ENCODE peak calls at places on chromosome 18, in six cellular contexts. One of them, this sample, is unnamed.

GRCh38 chr18:62751341-62751821 is 36.0 kb downstream of the PHLPP1 start:
- DNase-seq in aorta: no peak
- DNase-seq in vagina: no peak
- DNase-seq in HEK293T: no peak
- DNase-seq in NCI-H446 treated with DMSO at 0.1 percent for 48 hours: no peak
- DNase-seq in SJSA1: peak
- DNase-seq in this sample: no peak

GRCh38 chr18:23572012-23572411 is 14.3 kb downstream of the NPC1 start:
- DNase-seq in aorta: no peak
- DNase-seq in vagina: no peak
- DNase-seq in NCI-H446 treated with DMSO at 0.1 percent for 48 hours: no peak
- DNase-seq in SJSA1: no peak
- DNase-seq in HEK293T: no peak
- DNase-seq in this sample: no peak

GRCh38 chr18:75183524-75183923 is 25.4 kb downstream of the PTGR3 start:
- DNase-seq in NCI-H446 treated with DMSO at 0.1 percent for 48 hours: no peak
- DNase-seq in aorta: no peak
- DNase-seq in HEK293T: no peak
- DNase-seq in vagina: no peak
- DNase-seq in SJSA1: peak
- DNase-seq in this sample: peak

GRCh38 chr18:68147728-68148127 is 567.2 kb downstream of the TMX3 start:
- DNase-seq in NCI-H446 treated with DMSO at 0.1 percent for 48 hours: no peak
- DNase-seq in aorta: no peak
- DNase-seq in SJSA1: no peak
- DNase-seq in HEK293T: no peak
- DNase-seq in vagina: no peak
- DNase-seq in this sample: peak

GRCh38 chr18:29512203-29512602 is 1335.3 kb upstream of the CDH2 start:
- DNase-seq in HEK293T: no peak
- DNase-seq in vagina: no peak
- DNase-seq in aorta: no peak
- DNase-seq in SJSA1: no peak
- DNase-seq in NCI-H446 treated with DMSO at 0.1 percent for 48 hours: no peak
- DNase-seq in this sample: no peak

GRCh38 chr18:74532511-74533025 is 1.7 kb upstream of the CNDP1 start:
- DNase-seq in aorta: no peak
- DNase-seq in vagina: no peak
- DNase-seq in HEK293T: no peak
- DNase-seq in NCI-H446 treated with DMSO at 0.1 percent for 48 hours: no peak
- DNase-seq in SJSA1: no peak
- DNase-seq in this sample: no peak

GRCh38 chr18:76578571-76579300 is 83.7 kb upstream of the ZNF516 start:
- DNase-seq in vagina: peak
- DNase-seq in NCI-H446 treated with DMSO at 0.1 percent for 48 hours: no peak
- DNase-seq in SJSA1: no peak
- DNase-seq in HEK293T: no peak
- DNase-seq in aorta: no peak
- DNase-seq in this sample: no peak

GRCh38 chr18:38237796-38238195 is 672.2 kb upstream of the CELF4 start:
- DNase-seq in HEK293T: no peak
- DNase-seq in NCI-H446 treated with DMSO at 0.1 percent for 48 hours: no peak
- DNase-seq in vagina: no peak
- DNase-seq in SJSA1: no peak
- DNase-seq in aorta: no peak
- DNase-seq in this sample: no peak

GRCh38 chr18:48657446-48658120 is 118.8 kb downstream of the CTIF start:
- DNase-seq in vagina: no peak
- DNase-seq in NCI-H446 treated with DMSO at 0.1 percent for 48 hours: no peak
- DNase-seq in SJSA1: no peak
- DNase-seq in HEK293T: no peak
- DNase-seq in aorta: no peak
- DNase-seq in this sample: no peak

GRCh38 chr18:40708726-40709125 is 1246.3 kb upstream of the PIK3C3 start:
- DNase-seq in SJSA1: no peak
- DNase-seq in HEK293T: no peak
- DNase-seq in NCI-H446 treated with DMSO at 0.1 percent for 48 hours: no peak
- DNase-seq in aorta: no peak
- DNase-seq in vagina: no peak
- DNase-seq in this sample: peak

GRCh38 chr18:9839806-9840205 is 46.0 kb upstream of the TXNDC2 start:
- DNase-seq in vagina: no peak
- DNase-seq in HEK293T: no peak
- DNase-seq in NCI-H446 treated with DMSO at 0.1 percent for 48 hours: no peak
- DNase-seq in aorta: no peak
- DNase-seq in SJSA1: no peak
- DNase-seq in this sample: no peak

GRCh38 chr18:51009071-51009470 is 20.9 kb upstream of the SMAD4 start:
- DNase-seq in vagina: no peak
- DNase-seq in aorta: no peak
- DNase-seq in NCI-H446 treated with DMSO at 0.1 percent for 48 hours: no peak
- DNase-seq in HEK293T: no peak
- DNase-seq in SJSA1: no peak
- DNase-seq in this sample: peak

GRCh38 chr18:39455300-39455699 is 1889.7 kb upstream of the CELF4 start:
- DNase-seq in aorta: no peak
- DNase-seq in SJSA1: no peak
- DNase-seq in NCI-H446 treated with DMSO at 0.1 percent for 48 hours: peak
- DNase-seq in vagina: no peak
- DNase-seq in HEK293T: no peak
- DNase-seq in this sample: no peak

GRCh38 chr18:48541026-48541746 is 2.4 kb downstream of the CTIF start:
- DNase-seq in aorta: peak
- DNase-seq in vagina: no peak
- DNase-seq in HEK293T: peak
- DNase-seq in NCI-H446 treated with DMSO at 0.1 percent for 48 hours: no peak
- DNase-seq in SJSA1: peak
- DNase-seq in this sample: peak

GRCh38 chr18:35982404-35983114 is 10.1 kb downstream of the RMP24 start:
- DNase-seq in HEK293T: no peak
- DNase-seq in NCI-H446 treated with DMSO at 0.1 percent for 48 hours: no peak
- DNase-seq in SJSA1: no peak
- DNase-seq in aorta: no peak
- DNase-seq in vagina: no peak
- DNase-seq in this sample: no peak

GRCh38 chr18:72555101-72555500 is 11.0 kb upstream of the CBLN2 start:
- DNase-seq in aorta: no peak
- DNase-seq in vagina: no peak
- DNase-seq in SJSA1: no peak
- DNase-seq in NCI-H446 treated with DMSO at 0.1 percent for 48 hours: no peak
- DNase-seq in HEK293T: no peak
- DNase-seq in this sample: no peak

GRCh38 chr18:63350230-63350629 is 16.8 kb downstream of the KDSR start:
- DNase-seq in vagina: no peak
- DNase-seq in aorta: no peak
- DNase-seq in NCI-H446 treated with DMSO at 0.1 percent for 48 hours: no peak
- DNase-seq in HEK293T: no peak
- DNase-seq in SJSA1: no peak
- DNase-seq in this sample: no peak

GRCh38 chr18:75003764-75004690 is 204.9 kb downstream of the PTGR3 start:
- DNase-seq in NCI-H446 treated with DMSO at 0.1 percent for 48 hours: no peak
- DNase-seq in SJSA1: no peak
- DNase-seq in HEK293T: no peak
- DNase-seq in vagina: no peak
- DNase-seq in aorta: no peak
- DNase-seq in this sample: no peak

GRCh38 chr18:32956591-32957310 is 183.9 kb upstream of the KLHL14 start:
- DNase-seq in vagina: no peak
- DNase-seq in HEK293T: peak
- DNase-seq in NCI-H446 treated with DMSO at 0.1 percent for 48 hours: no peak
- DNase-seq in aorta: no peak
- DNase-seq in SJSA1: no peak
- DNase-seq in this sample: no peak

GRCh38 chr18:26549486-26550435 is 1.4 kb upstream of the KCTD1 start:
- DNase-seq in SJSA1: peak
- DNase-seq in NCI-H446 treated with DMSO at 0.1 percent for 48 hours: peak
- DNase-seq in HEK293T: peak
- DNase-seq in aorta: peak
- DNase-seq in vagina: no peak
- DNase-seq in this sample: peak

GRCh38 chr18:62336618-62337017 is 11.5 kb downstream of the TNFRSF11A start:
- DNase-seq in aorta: no peak
- DNase-seq in SJSA1: no peak
- DNase-seq in vagina: no peak
- DNase-seq in NCI-H446 treated with DMSO at 0.1 percent for 48 hours: no peak
- DNase-seq in HEK293T: no peak
- DNase-seq in this sample: no peak

GRCh38 chr18:551404-552061 is 28.6 kb upstream of the CETN1 start:
- DNase-seq in vagina: no peak
- DNase-seq in SJSA1: no peak
- DNase-seq in NCI-H446 treated with DMSO at 0.1 percent for 48 hours: no peak
- DNase-seq in HEK293T: no peak
- DNase-seq in aorta: no peak
- DNase-seq in this sample: no peak

This sample was measured in DMS53.